ENCODE peak calls at places on chromosomes 2 and 18, in six cellular contexts. J, C, G, S, V and M are unnamed samples.

GRCh38 chr2:40470817-40471809 is 19.2 kb upstream of the SLC8A1 start:
- DNase-seq in J (no peak), C (no peak), G (no peak), S (no peak), V (no peak), M (no peak)

GRCh38 chr2:181552808-181553207 is 95.6 kb downstream of the ITGA4 start:
- DNase-seq in J (no peak), C (no peak), G (no peak), S (no peak), V (no peak), M (peak)

GRCh38 chr2:215736653-215737290 is 276.6 kb downstream of the MREG start:
- DNase-seq in J (no peak), C (no peak), G (no peak), S (no peak), V (no peak), M (no peak)

GRCh38 chr18:36567800-36568199 is 261.0 kb downstream of the TPGS2 start:
- DNase-seq in J (no peak), C (no peak), G (no peak), S (no peak), V (no peak), M (no peak)

GRCh38 chr2:172270278-172271079 is 156.9 kb upstream of the ITGA6 start:
- DNase-seq in J (no peak), C (no peak), G (no peak), S (peak), V (peak), M (no peak)

GRCh38 chr2:239324456-239324855 is 76.4 kb downstream of the HDAC4 start:
- DNase-seq in J (peak), C (no peak), G (no peak), S (no peak), V (no peak), M (no peak)

GRCh38 chr2:30567317-30567716 is 120.3 kb downstream of the LCLAT1 start:
- DNase-seq in J (no peak), C (no peak), G (no peak), S (no peak), V (no peak), M (no peak)

GRCh38 chr2:209673811-209674210 is 97.8 kb upstream of the UNC80 start:
- DNase-seq in J (no peak), C (no peak), G (no peak), S (no peak), V (no peak), M (no peak)

GRCh38 chr2:37377187-37377532 is 32.7 kb downstream of the QPCT start:
- DNase-seq in J (no peak), C (peak), G (no peak), S (peak), V (no peak), M (no peak)

GRCh38 chr2:190664240-190664639 is 15.4 kb downstream of the NAB1 start:
- DNase-seq in J (no peak), C (no peak), G (no peak), S (no peak), V (no peak), M (no peak)

GRCh38 chr2:238433941-238434845 is 7.5 kb downstream of the ASB1 start:
- DNase-seq in J (no peak), C (no peak), G (no peak), S (no peak), V (no peak), M (peak)

GRCh38 chr2:219619235-219619634 is 8.2 kb upstream of the SLC4A3 start:
- DNase-seq in J (no peak), C (no peak), G (no peak), S (no peak), V (no peak), M (no peak)

GRCh38 chr2:240503375-240503774 is 54.4 kb downstream of the ANKMY1 start:
- DNase-seq in J (peak), C (no peak), G (no peak), S (no peak), V (no peak), M (no peak)

GRCh38 chr2:54559593-54560145 is 103.5 kb downstream of the SPTBN1 start:
- DNase-seq in J (peak), C (peak), G (no peak), S (peak), V (no peak), M (peak)

GRCh38 chr2:202278036-202278760 is 12.6 kb downstream of the NOP58 start:
- DNase-seq in J (no peak), C (no peak), G (no peak), S (no peak), V (no peak), M (peak)

GRCh38 chr2:105400138-105400540 is 1.3 kb upstream of the FHL2 start:
- DNase-seq in J (no peak), C (no peak), G (no peak), S (no peak), V (peak), M (no peak)

GRCh38 chr2:120983344-120983743 is 247.7 kb downstream of the GLI2 start:
- DNase-seq in J (no peak), C (no peak), G (no peak), S (no peak), V (peak), M (no peak)

GRCh38 chr2:26735883-26736588 is 28.0 kb upstream of the SLC35F6 start:
- DNase-seq in J (peak), C (no peak), G (no peak), S (no peak), V (no peak), M (no peak)

GRCh38 chr2:70947556-70948184 is 12.0 kb downstream of the ATP6V1B1 start:
- DNase-seq in J (peak), C (no peak), G (no peak), S (no peak), V (no peak), M (no peak)

GRCh38 chr2:71535526-71535925 is 82.2 kb downstream of the DYSF start:
- DNase-seq in J (no peak), C (no peak), G (no peak), S (no peak), V (no peak), M (no peak)

GRCh38 chr18:56815926-56816325 is 164.8 kb downstream of the WDR7 start:
- DNase-seq in J (peak), C (no peak), G (no peak), S (no peak), V (no peak), M (no peak)

GRCh38 chr2:234488913-234489451 is 7.9 kb downstream of the ARL4C start:
- DNase-seq in J (no peak), C (peak), G (no peak), S (no peak), V (no peak), M (no peak)

GRCh38 chr2:237485304-237485703 is 1.7 kb upstream of the MLPH start:
- DNase-seq in J (no peak), C (no peak), G (no peak), S (no peak), V (no peak), M (no peak)

GRCh38 chr2:74690571-74690970 is 36.5 kb downstream of the SEMA4F start:
- DNase-seq in J (peak), C (peak), G (no peak), S (peak), V (no peak), M (peak)

GRCh38 chr2:99670768-99671734 is 181.2 kb upstream of the REV1 start:
- DNase-seq in J (no peak), C (no peak), G (no peak), S (no peak), V (no peak), M (no peak)

GRCh38 chr18:13388586-13389490 is 170.3 kb downstream of the LDLRAD4 start:
- DNase-seq in J (peak), C (no peak), G (no peak), S (no peak), V (no peak), M (no peak)

GRCh38 chr2:71067567-71068217 is 756 bp upstream of the NAGK start:
- DNase-seq in J (peak), C (peak), G (no peak), S (no peak), V (peak), M (no peak)

GRCh38 chr2:232523682-232524597 is 2.0 kb upstream of the CHRND start:
- DNase-seq in J (no peak), C (no peak), G (no peak), S (no peak), V (no peak), M (peak)

GRCh38 chr2:187302619-187303018 is 145.4 kb downstream of the CALCRL start:
- DNase-seq in J (no peak), C (no peak), G (no peak), S (no peak), V (no peak), M (no peak)

GRCh38 chr18:6741290-6741689 is 11.8 kb downstream of the ARHGAP28 start:
- DNase-seq in J (peak), C (no peak), G (no peak), S (no peak), V (no peak), M (peak)

GRCh38 chr18:9340472-9340871 is 5.9 kb downstream of the TWSG1 start:
- DNase-seq in J (no peak), C (no peak), G (no peak), S (no peak), V (no peak), M (no peak)

GRCh38 chr2:173966274-173967098 is 1.3 kb upstream of the SP3 start:
- DNase-seq in J (no peak), C (no peak), G (no peak), S (no peak), V (no peak), M (no peak)

GRCh38 chr18:63140997-63141776 is 178.4 kb downstream of the BCL2 start:
- DNase-seq in J (no peak), C (no peak), G (no peak), S (no peak), V (no peak), M (no peak)

GRCh38 chr2:23468384-23469141 is 83.6 kb downstream of the KLHL29 start:
- DNase-seq in J (peak), C (no peak), G (no peak), S (no peak), V (peak), M (no peak)

GRCh38 chr2:235939471-235939870 is 228.7 kb downstream of the GBX2 start:
- DNase-seq in J (no peak), C (no peak), G (no peak), S (no peak), V (no peak), M (no peak)

GRCh38 chr2:235945608-235946140 is 222.5 kb downstream of the GBX2 start:
- DNase-seq in J (no peak), C (peak), G (no peak), S (no peak), V (no peak), M (no peak)

GRCh38 chr2:235940330-235940729 is 227.9 kb downstream of the GBX2 start:
- DNase-seq in J (peak), C (no peak), G (no peak), S (no peak), V (no peak), M (peak)

GRCh38 chr2:235946590-235946989 is 221.6 kb downstream of the GBX2 start:
- DNase-seq in J (no peak), C (no peak), G (no peak), S (no peak), V (no peak), M (no peak)

DNA sequence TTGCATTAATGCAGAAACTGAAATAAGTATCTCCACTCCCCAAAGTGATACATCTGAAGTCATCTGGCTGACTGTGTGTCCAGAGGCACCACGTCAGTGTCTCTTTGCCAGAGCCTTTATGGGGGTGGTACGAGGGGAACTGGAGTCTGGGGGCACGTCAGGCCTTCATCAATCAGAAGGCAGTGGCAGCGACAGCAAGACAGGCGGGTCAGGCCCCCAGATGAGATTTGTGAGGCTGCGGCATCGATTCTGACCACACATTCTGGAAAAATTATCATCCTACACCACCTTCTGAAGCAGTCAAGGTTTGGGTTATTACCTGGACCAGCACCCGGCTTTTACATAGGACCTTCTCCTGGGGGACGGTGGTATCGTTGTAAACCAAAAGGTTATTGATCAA is 223.6 kb downstream of the GBX2 start:
- DNase-seq in J (no peak), C (no peak), G (no peak), S (no peak), V (no peak), M (no peak)
- H3K27ac ChIP-seq in J (no peak), C (no peak), G (no peak), S (no peak), V (no peak), M (no peak)

DNA sequence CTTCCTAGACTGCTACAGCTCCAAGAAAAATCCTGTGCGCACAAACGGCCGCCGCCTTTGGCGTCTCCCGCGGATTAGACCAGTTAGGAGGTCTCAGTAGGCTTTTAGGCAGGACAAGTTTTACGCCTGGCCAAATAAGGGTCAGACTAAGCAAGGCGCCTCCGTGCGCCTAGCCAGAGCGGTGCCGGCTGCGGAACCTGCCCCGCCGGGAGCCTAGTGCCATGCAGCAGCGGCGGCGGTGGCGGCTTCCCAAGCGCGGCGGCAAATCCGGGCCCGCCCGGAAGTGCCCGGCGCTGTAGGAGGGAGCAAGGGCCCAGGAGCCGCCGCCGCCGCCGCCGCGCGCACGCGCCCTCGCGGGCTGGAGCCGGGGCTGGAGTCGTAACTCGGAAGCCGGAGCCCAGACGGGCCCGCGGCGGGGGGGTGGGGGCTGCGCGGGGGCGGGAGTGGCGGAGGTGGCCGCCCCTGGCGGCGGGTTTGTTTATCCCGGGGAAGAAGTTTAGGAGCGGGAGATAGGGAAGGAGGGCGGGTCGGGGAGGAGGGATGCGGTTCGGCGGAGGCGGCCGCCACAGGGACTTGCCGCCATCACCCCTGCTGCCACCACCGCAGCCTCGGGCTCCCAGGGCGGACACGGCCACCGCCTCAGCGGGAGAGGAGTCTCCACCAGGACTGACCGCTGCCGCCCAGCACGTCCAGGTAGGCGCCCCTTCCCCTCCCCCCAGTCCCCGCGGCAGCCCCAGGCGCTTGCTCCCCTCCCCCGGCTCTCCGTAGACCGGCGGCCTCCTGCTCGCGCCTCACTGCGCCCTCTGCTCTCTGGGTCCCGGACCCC is at the start of gene SPOPL:
- DNase-seq in J (peak), C (peak), G (peak), S (peak), V (peak), M (peak)
- TF ChIP-seq CTCF in J (peak), C (no peak), G (peak), S (peak), V (peak), M (peak)

GRCh38 chr2:97926936-97927335 is 68.8 kb downstream of the TMEM131 start:
- DNase-seq in J (no peak), C (no peak), G (no peak), S (no peak), V (no peak), M (no peak)
- H3K27ac ChIP-seq in J (no peak), C (no peak), G (no peak), S (no peak), V (no peak), M (no peak)

DNA sequence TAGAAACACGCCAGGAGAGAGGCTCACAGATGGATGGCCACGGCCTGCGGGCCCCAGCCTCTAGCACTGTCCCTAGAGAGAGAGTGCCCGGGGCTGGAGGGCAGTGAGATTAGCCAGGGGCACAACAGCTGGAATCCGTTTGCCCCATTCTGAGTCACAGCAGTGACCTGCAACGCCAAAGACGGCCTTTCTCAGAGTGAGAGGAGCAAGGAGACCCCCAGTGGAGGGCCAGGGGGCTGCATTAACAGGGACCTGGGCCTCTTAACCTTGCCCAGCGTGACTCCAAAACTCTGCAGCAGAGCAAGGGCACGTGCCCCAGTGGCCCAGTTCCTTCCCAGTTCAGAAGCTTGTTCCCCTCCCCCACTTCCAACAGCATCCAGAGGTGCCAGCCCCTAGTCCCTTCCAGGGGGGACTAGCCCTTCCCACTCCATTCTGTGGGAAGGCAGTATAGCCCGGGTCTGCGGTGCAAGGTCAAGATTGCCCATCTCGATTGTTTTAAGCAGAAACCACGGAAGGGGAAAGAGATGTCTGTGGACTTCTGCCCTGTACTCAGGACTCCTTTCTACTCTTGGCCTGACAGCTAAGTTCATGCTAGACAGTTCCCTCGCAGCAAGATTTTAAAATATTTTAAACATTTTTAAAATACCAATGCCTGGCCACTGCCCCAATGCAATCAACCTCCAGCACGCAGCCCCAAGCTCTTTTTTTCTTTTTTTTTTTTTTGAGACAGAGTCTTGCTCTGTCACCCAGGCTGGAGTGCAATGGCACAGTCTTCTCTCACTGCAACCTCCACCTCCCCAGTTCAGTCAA is 50.9 kb upstream of the BIN1 start:
- DNase-seq in J (peak), C (no peak), G (no peak), S (no peak), V (no peak), M (no peak)
- TF ChIP-seq CTCF in J (no peak), C (no peak), G (no peak), S (no peak), V (no peak), M (no peak)

DNA sequence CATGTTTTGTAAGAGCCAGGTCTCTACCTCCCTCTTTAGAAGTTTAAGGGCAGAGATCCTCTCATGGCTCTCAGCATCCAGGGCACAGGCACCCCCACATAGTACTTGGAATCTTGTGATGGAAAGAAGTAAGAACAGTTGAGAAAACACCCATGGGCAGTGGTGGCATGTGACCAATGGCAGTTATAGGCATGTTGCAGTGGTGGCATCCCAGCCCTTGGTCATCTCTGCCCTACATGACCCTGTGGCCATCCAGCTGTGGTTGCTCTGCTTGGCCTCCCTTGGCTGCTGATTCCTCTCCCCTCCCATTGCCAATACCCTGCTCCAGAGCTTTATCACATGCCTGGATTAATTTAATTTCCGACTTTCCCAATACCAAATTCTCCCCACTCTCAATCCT is 13.3 kb upstream of the MSH2 start:
- DNase-seq in J (no peak), C (no peak), G (no peak), S (no peak), V (no peak), M (no peak)
- H3K27ac ChIP-seq in J (no peak), C (no peak), G (no peak), S (no peak), V (no peak), M (no peak)

DNA sequence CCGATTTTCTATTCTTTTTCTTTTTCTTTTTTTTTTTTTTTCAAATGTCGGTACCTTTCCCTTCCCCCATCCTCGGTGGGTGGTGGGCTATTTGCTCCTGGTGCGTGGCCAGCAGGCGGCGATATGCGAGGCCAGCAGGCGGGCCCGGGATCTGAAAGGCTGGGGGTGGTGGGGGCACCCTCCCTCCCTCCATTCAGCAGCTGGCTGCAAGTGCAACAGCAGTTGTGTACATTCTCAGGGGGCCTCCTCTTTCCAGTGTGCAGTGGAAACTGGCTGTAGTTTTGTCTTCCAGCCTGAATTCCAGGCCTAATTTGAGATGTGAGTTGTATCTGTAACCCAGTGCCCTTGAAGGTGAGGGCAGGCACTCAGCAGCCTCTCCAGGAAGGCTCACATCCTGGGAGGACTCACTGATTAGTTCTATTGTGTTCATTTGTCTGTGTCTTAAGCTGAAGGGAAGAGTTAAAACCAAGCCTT is 3.1 kb downstream of the MYCN start:
- DNase-seq in J (no peak), C (no peak), G (no peak), S (no peak), V (peak), M (no peak)
- TF ChIP-seq CTCF in J (peak), C (peak), G (no peak), S (no peak), V (peak), M (no peak)

DNA sequence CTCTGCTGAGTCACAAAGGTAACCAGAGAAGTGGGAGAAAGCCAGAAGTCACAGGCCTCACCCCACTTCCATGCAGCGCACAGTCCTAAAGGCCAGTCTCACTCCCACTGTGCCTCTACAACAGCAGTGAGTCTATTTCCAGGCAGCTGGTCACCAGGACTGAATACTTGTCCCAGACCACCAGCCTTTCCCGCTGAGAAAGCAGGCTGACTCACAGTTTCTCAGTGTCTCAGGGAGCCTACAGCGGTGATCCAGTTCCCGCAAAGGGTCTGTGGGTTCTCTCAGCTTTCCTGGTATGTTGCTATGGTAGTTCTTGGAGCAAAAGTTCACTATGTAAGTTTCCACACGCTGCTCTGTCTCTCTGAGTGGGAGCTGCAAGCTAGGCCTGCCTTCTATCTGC is 622.5 kb downstream of the RNF144A start:
- DNase-seq in J (no peak), C (no peak), G (no peak), S (no peak), V (no peak), M (no peak)
- H3K27ac ChIP-seq in J (no peak), C (no peak), G (no peak), S (no peak), V (no peak), M (no peak)